ENCODE peak calls at places on chromosomes 12 and 14, in six cellular contexts. X, J, S, N, M and V are unnamed samples.

GRCh38 chr14:102748806-102749205 is 28.4 kb upstream of the TRAF3 start:
- DNase-seq in S (no peak), M (no peak), N (no peak), J (no peak), X (no peak), V (no peak)

GRCh38 chr14:104820669-104821228 is 19.8 kb downstream of the ZBTB42 start:
- DNase-seq in S (peak), X (no peak), J (no peak), M (peak), N (peak), V (no peak)

GRCh38 chr14:34931206-34931605 is 51.6 kb upstream of the SRP54 start:
- DNase-seq in S (no peak), X (no peak), N (no peak), M (no peak), J (peak), V (no peak)

GRCh38 chr14:22842211-22843122 is 6.1 kb downstream of the MMP14 start:
- DNase-seq in X (no peak), M (no peak), J (no peak), N (no peak), S (no peak), V (no peak)

GRCh38 chr12:126083931-126084330 is 1018.7 kb downstream of the AACS start:
- DNase-seq in N (no peak), S (no peak), X (no peak), M (no peak), J (no peak), V (no peak)

GRCh38 chr12:14602128-14602527 is 34.4 kb upstream of the PLBD1 start:
- DNase-seq in N (no peak), S (no peak), J (no peak), M (no peak), X (no peak), V (no peak)

GRCh38 chr12:90262261-90262660 is 553.6 kb upstream of the ATP2B1 start:
- DNase-seq in S (no peak), X (no peak), J (no peak), M (no peak), N (no peak), V (no peak)

GRCh38 chr12:111174283-111175108 is 194.4 kb downstream of the PHETA1 start:
- DNase-seq in N (no peak), J (no peak), S (no peak), X (peak), M (no peak), V (peak)

GRCh38 chr12:54164402-54165145 is 24.2 kb downstream of the SMUG1 start:
- DNase-seq in N (no peak), S (no peak), X (no peak), M (peak), J (no peak), V (no peak)

GRCh38 chr12:76020281-76020680 is 11.3 kb downstream of the PHLDA1 start:
- DNase-seq in J (peak), S (no peak), M (no peak), X (no peak), N (no peak), V (peak)

GRCh38 chr12:54201001-54201794 is 12.4 kb upstream of the SMUG1 start:
- DNase-seq in S (peak), J (no peak), N (no peak), X (peak), M (peak), V (peak)

GRCh38 chr12:26845057-26845666 is 12.2 kb upstream of the ITPR2 start:
- DNase-seq in S (peak), X (no peak), M (peak), J (no peak), N (no peak), V (no peak)

GRCh38 chr14:102279688-102280348 is 25.1 kb downstream of the MOK start:
- DNase-seq in M (no peak), N (no peak), S (peak), X (no peak), J (no peak), V (no peak)

GRCh38 chr14:92783813-92784431 is 10.2 kb upstream of the GOLGA5 start:
- DNase-seq in X (peak), J (no peak), S (peak), N (no peak), M (peak), V (peak)

GRCh38 chr14:54366726-54367707 is 29.8 kb upstream of the CDKN3 start:
- DNase-seq in S (peak), M (peak), J (no peak), X (no peak), N (no peak), V (no peak)

GRCh38 chr12:52316290-52316689 is 4.9 kb downstream of the KRT83 start:
- DNase-seq in X (no peak), M (no peak), J (no peak), S (no peak), N (no peak), V (no peak)

GRCh38 chr12:101891462-101891971 is 14.1 kb downstream of the DRAM1 start:
- DNase-seq in M (no peak), S (peak), X (no peak), N (no peak), J (peak), V (no peak)

GRCh38 chr12:127685476-127686234 is 581.3 kb upstream of the TMEM132C start:
- DNase-seq in N (no peak), S (no peak), J (no peak), X (no peak), M (no peak), V (no peak)

GRCh38 chr12:5295966-5296365 is 135.9 kb upstream of the NTF3 start:
- DNase-seq in N (no peak), S (no peak), M (no peak), J (no peak), X (no peak), V (no peak)

GRCh38 chr12:45655186-45655585 is 74.3 kb upstream of the ARID2 start:
- DNase-seq in J (no peak), X (no peak), N (no peak), S (peak), M (peak), V (no peak)

GRCh38 chr12:46491548-46491947 is 119.0 kb upstream of the SLC38A2 start:
- DNase-seq in S (no peak), X (no peak), J (no peak), M (no peak), N (no peak), V (no peak)

DNA sequence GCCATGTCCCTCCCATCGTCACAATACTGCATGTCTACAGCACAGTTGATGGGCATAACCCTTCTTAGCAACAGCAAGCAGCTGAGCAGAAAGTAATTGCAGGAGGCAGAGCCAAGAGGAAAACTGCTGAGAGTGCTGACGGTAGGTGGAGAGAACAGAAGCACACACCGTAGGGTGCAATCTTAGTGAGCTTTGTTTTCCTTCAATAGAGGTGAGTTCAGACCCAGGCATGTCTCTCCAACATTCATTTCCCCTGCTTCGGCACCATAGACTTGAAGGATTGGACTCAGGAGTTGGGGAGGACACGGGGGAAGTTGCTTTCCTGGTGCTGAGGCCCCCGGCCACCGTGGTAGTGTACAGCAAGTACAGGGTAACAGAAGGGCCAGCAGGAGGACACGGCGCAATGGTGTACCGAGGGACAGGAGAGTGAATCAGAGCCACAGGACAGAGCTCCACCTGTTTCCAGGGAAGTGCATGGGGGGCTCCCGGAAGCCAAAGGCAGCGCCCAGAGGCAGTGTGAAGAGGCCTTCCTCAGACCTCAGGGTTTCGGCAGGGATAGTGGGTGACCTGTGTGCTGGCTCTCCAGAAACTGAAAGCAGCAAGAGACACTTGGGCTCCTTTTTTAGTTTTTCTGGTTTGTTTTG is 36.3 kb upstream of the SINHCAF start:
- DNase-seq in J (no peak), N (no peak), S (peak), M (no peak), X (peak), V (peak)
- TF ChIP-seq GABPA in J (no peak), N (no peak), S (no peak), M (no peak), X (no peak), V (no peak)

DNA sequence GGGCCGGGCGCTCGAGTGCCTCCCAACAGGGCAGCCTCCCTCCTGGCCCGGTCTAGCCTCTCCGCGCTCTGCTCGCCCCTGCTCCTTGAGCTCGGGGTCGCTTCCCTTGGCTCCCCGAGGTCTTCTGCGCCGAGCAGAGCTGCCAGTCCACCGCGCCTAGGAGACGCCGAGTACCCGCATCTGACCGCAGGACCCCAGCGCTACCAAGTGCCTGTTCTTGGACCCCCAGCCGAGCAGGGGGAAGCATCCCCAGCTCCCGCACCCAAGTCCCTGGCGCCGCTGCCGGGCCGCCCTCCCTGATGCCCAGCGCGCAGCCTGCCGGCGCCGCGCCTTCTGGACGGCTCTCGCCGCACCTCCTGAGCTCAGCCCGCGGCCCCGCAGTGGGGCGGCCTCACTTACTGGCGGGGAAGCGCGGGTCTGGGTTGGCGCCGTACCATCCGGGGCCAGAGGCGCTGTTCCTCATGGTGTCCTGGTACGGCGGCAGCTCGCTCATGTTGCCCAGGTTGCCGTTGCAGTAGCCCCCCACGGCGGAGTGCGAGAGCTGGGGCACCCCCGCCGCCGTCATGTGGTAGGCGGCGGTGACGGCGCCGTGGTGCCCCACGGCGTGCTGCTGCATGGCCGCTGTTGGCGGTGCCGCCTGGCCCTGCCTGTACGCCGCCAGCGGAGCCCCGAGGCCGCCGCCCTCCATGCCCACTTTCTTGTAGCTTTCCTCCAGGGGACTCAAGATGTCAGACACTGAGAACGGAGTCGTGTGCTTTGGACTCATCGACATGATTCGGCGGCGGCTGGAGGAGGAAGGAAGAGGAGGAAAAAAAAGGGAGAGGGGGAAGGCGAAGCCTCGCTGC is 1.2 kb downstream of the NKX2-1 start:
- DNase-seq in M (peak), N (no peak), S (no peak), J (no peak), X (no peak), V (no peak)
- TF ChIP-seq GABPA in M (no peak), N (no peak), S (no peak), J (no peak), X (no peak), V (no peak)

GRCh38 chr12:69366796-69367195 is 7.3 kb downstream of the YEATS4 start:
- DNase-seq in S (no peak), J (no peak), X (no peak), M (no peak), N (no peak), V (no peak)
- TF ChIP-seq GABPA in S (no peak), J (no peak), X (no peak), M (no peak), N (no peak), V (no peak)

GRCh38 chr12:23950011-23950774 is 723 bp upstream of the SOX5 start:
- DNase-seq in X (no peak), N (no peak), J (no peak), S (peak), M (peak), V (no peak)
- TF ChIP-seq GABPA in X (no peak), N (no peak), J (no peak), S (no peak), M (no peak), V (no peak)

GRCh38 chr12:65368071-65368470 is 89.6 kb downstream of the MSRB3 start:
- DNase-seq in X (no peak), M (no peak), S (no peak), J (no peak), N (no peak), V (no peak)

GRCh38 chr12:65362231-65362630 is 83.7 kb downstream of the MSRB3 start:
- DNase-seq in N (no peak), M (no peak), X (no peak), J (no peak), S (no peak), V (no peak)

DNA sequence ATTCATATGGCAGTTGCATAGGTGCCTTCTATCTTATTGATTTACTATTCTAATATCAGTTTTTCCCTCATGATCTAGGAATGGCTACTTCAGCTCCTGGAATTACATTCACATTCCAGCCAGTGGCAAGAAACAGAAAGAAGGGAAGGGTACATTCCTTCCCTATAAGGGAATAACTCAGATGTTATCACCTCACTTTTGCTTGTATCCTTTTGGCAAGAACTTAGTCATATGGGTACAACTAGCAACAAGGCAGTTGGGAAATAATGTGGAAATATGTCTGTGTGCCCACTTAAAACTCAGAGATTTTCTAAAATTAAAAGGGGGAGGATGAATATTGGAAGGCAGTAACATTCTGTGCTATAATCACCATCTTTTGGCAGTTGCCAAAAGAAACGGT is 85.5 kb downstream of the MSRB3 start:
- DNase-seq in N (no peak), J (no peak), S (no peak), M (no peak), X (no peak), V (no peak)
- TF ChIP-seq GABPA in N (no peak), J (no peak), S (no peak), M (no peak), X (no peak), V (no peak)

GRCh38 chr12:95218164-95218851 is 701 bp downstream of the VEZT start:
- DNase-seq in S (no peak), M (no peak), N (no peak), J (peak), X (no peak), V (no peak)
- TF ChIP-seq GABPA in S (no peak), M (no peak), N (no peak), J (no peak), X (no peak), V (no peak)

GRCh38 chr14:77085538-77085937 is 12.5 kb upstream of the CIPC start:
- DNase-seq in M (no peak), S (no peak), J (no peak), X (no peak), N (no peak), V (no peak)
- TF ChIP-seq GABPA in M (no peak), S (no peak), J (no peak), X (no peak), N (no peak), V (no peak)

GRCh38 chr14:96790211-96790610 is 7.0 kb upstream of the VRK1 start:
- DNase-seq in S (no peak), M (no peak), J (no peak), X (no peak), N (no peak), V (no peak)

GRCh38 chr14:96792003-96792402 is 5.2 kb upstream of the VRK1 start:
- DNase-seq in X (no peak), M (no peak), J (no peak), N (no peak), S (no peak), V (no peak)

GRCh38 chr14:96790715-96791114 is 6.5 kb upstream of the VRK1 start:
- DNase-seq in X (no peak), N (no peak), J (no peak), S (no peak), M (no peak), V (peak)

GRCh38 chr14:96793547-96793946 is 3.6 kb upstream of the VRK1 start:
- DNase-seq in X (no peak), S (no peak), N (no peak), J (no peak), M (no peak), V (no peak)

DNA sequence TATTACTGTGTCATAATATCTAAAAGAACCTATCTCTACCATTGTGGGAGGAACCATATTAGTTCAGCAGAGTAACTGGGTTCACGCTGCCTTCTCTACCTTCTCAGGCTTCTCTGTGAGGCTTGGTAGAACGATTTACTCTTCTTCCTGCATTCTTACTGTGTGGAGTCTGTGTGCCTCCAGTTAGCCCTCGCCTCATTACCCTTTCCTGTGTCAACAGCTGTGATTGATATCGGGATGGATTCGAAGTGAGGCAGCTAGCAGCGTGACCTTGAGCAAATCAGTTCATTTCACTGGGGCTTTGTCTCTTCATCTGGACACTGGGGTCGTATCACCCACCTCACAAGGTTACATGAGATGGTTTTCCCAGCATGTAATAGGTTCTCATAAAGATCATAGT is 4.6 kb upstream of the VRK1 start:
- DNase-seq in N (no peak), J (no peak), S (no peak), X (no peak), M (no peak), V (no peak)
- TF ChIP-seq GABPA in N (no peak), J (no peak), S (no peak), X (no peak), M (no peak), V (no peak)

GRCh38 chr14:24674204-24674970 is 40.4 kb upstream of the GZMB start:
- DNase-seq in M (no peak), J (no peak), S (no peak), N (no peak), X (no peak), V (no peak)

GRCh38 chr14:24670594-24670993 is 36.6 kb upstream of the GZMB start:
- DNase-seq in J (no peak), M (no peak), S (no peak), N (no peak), X (no peak), V (no peak)

GRCh38 chr14:24673534-24674203 is 39.7 kb upstream of the GZMB start:
- DNase-seq in N (no peak), S (no peak), X (no peak), J (peak), M (no peak), V (no peak)

GRCh38 chr14:24677956-24678355 is 44.0 kb upstream of the GZMB start:
- DNase-seq in J (no peak), N (no peak), X (no peak), M (no peak), S (no peak), V (no peak)

DNA sequence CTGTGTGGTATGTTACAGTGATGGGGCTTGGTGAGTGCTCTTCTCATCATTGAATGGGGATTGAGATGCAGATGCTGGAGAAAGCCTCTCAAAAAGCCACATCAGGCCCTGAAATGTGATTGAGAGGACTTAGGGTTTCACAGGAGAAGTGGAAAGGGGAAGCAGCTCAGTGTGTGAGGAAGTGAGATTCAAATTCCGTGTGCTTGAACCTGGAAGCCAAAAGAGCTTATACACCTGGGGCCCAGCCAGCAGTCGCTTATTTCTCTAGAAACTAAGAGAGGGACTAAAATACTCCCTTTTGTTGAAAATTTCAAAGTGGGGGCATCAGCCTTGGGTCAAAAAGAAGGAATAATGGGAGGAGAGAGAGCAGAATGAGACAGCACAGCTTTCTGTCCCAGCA is 39.1 kb upstream of the GZMB start:
- DNase-seq in S (no peak), J (no peak), X (no peak), M (no peak), N (no peak), V (peak)
- TF ChIP-seq GABPA in S (no peak), J (no peak), X (no peak), M (no peak), N (no peak), V (no peak)